ENCODE peak calls at places on chromosomes 11 and 22, in seven cellular contexts. G is mesenchymal stem cell, J is neuronal stem cell, P is H9, W is IMR-90, C is H1, Q is trophoblast cell. B is an unnamed sample.

GRCh38 chr11:115580927-115581680 is 76.9 kb upstream of the CADM1 start:
- DNase-seq in G (no peak), J (no peak), P (no peak), W (no peak), C (no peak), Q (no peak), B (peak)

GRCh38 chr11:75626692-75627536 is 41.9 kb downstream of the MAP6 start:
- DNase-seq in G (peak), J (no peak), P (no peak), W (peak), C (no peak), Q (no peak), B (no peak)

GRCh38 chr11:61041755-61042518 is 60.4 kb upstream of the CD5 start:
- DNase-seq in G (no peak), J (peak), P (peak), W (no peak), C (no peak), Q (no peak), B (peak)

GRCh38 chr11:92286718-92287117 is 62.1 kb downstream of the FAT3 start:
- DNase-seq in G (no peak), J (no peak), P (no peak), W (no peak), C (no peak), Q (no peak), B (peak)

GRCh38 chr22:36641902-36642640 is 61.5 kb downstream of the CACNG2 start:
- DNase-seq in G (peak), J (no peak), P (no peak), W (peak), C (no peak), Q (no peak), B (peak)

GRCh38 chr11:59262419-59262818 is 49.7 kb upstream of the MPEG1 start:
- DNase-seq in G (no peak), J (no peak), P (no peak), W (no peak), C (no peak), Q (no peak), B (no peak)

GRCh38 chr11:103733889-103734288 is 302.6 kb upstream of the DDI1 start:
- DNase-seq in G (no peak), J (no peak), P (no peak), W (no peak), C (no peak), Q (no peak), B (no peak)

GRCh38 chr22:21942407-21942895 is 10.2 kb downstream of the PPM1F start:
- DNase-seq in G (peak), J (no peak), P (no peak), W (peak), C (no peak), Q (peak), B (no peak)

GRCh38 chr11:102186836-102187235 is 76.6 kb downstream of the YAP1 start:
- DNase-seq in G (peak), J (peak), P (no peak), W (no peak), C (no peak), Q (no peak), B (no peak)

GRCh38 chr11:77775941-77776340 is 44.6 kb downstream of the RSF1 start:
- DNase-seq in G (no peak), J (no peak), P (no peak), W (no peak), C (no peak), Q (no peak), B (no peak)

GRCh38 chr11:132177106-132177505 is 806.7 kb downstream of the NTM start:
- DNase-seq in G (peak), J (peak), P (no peak), W (peak), C (no peak), Q (no peak), B (peak)

GRCh38 chr22:50733521-50734342 is 4.3 kb upstream of the ACR start:
- DNase-seq in G (peak), J (no peak), P (no peak), W (peak), C (peak), Q (no peak), B (no peak)

GRCh38 chr11:45204761-45205160 is 58.3 kb downstream of the PRDM11 start:
- DNase-seq in G (no peak), J (no peak), P (peak), W (no peak), C (no peak), Q (no peak), B (peak)

GRCh38 chr22:30866216-30866615 is 102.4 kb downstream of the MORC2 start:
- DNase-seq in G (no peak), J (no peak), P (no peak), W (no peak), C (no peak), Q (no peak), B (no peak)

GRCh38 chr11:123561046-123561781 is 93.2 kb downstream of the SCN3B start:
- DNase-seq in G (no peak), J (no peak), P (peak), W (peak), C (no peak), Q (no peak), B (peak)

GRCh38 chr11:94525933-94526332 is 13.7 kb downstream of the C11orf97 start:
- DNase-seq in G (no peak), J (peak), P (no peak), W (peak), C (no peak), Q (no peak), B (no peak)

GRCh38 chr11:117354550-117354949 is 26.9 kb downstream of the CEP164 start:
- DNase-seq in G (no peak), J (no peak), P (no peak), W (no peak), C (no peak), Q (no peak), B (no peak)

GRCh38 chr11:9091044-9091936 is at the start of gene SCUBE2:
- DNase-seq in G (no peak), J (no peak), P (peak), W (no peak), C (peak), Q (no peak), B (no peak)

GRCh38 chr22:33557836-33558235 is 362.4 kb downstream of the LARGE1 start:
- DNase-seq in G (no peak), J (no peak), P (no peak), W (no peak), C (no peak), Q (no peak), B (no peak)

GRCh38 chr22:33555814-33556522 is 364.3 kb downstream of the LARGE1 start:
- DNase-seq in G (no peak), J (no peak), P (no peak), W (no peak), C (no peak), Q (no peak), B (no peak)

GRCh38 chr22:33553493-33553892 is 366.8 kb downstream of the LARGE1 start:
- DNase-seq in G (no peak), J (no peak), P (no peak), W (no peak), C (no peak), Q (no peak), B (no peak)
- H3K4ac ChIP-seq in G (no peak), J (no peak), P (no peak), W (no peak), C (no peak), Q (no peak), B (no peak)

DNA sequence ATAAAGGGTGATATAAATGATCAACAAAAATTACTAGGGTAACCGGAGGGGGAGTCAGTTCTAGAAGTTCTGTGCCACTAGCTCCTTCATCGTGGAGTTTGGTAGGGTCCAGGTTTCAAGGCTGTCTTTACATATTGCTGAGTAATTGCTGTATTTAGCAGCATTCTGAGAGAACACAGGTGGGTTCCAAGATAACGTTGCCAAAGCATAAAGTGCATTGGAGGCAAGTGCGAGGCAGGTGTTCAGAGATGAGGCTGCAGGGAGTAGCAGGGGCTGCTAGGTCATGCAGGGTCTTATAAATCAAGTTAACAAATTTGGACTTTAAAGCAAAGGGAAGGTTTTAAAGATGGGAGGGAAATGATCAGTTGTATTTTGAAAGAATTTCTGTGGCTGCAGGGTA is 17.8 kb downstream of the SGSM3 start:
- DNase-seq in G (no peak), J (no peak), P (no peak), W (no peak), C (no peak), Q (no peak), B (no peak)
- H3K4ac ChIP-seq in G (no peak), J (no peak), P (no peak), W (no peak), C (no peak), Q (no peak), B (no peak)

GRCh38 chr11:118789501-118790356 is 1.2 kb downstream of the DDX6 start:
- DNase-seq in G (peak), J (peak), P (no peak), W (no peak), C (peak), Q (no peak), B (peak)

GRCh38 chr11:118791961-118792578 is 1.1 kb upstream of the DDX6 start:
- DNase-seq in G (no peak), J (peak), P (peak), W (no peak), C (peak), Q (peak), B (peak)

GRCh38 chr11:118792642-118793124 is 1.7 kb upstream of the DDX6 start:
- DNase-seq in G (peak), J (peak), P (peak), W (peak), C (peak), Q (peak), B (peak)

GRCh38 chr11:118791015-118791960 is at the start of gene DDX6:
- DNase-seq in G (peak), J (peak), P (peak), W (peak), C (peak), Q (peak), B (peak)

DNA sequence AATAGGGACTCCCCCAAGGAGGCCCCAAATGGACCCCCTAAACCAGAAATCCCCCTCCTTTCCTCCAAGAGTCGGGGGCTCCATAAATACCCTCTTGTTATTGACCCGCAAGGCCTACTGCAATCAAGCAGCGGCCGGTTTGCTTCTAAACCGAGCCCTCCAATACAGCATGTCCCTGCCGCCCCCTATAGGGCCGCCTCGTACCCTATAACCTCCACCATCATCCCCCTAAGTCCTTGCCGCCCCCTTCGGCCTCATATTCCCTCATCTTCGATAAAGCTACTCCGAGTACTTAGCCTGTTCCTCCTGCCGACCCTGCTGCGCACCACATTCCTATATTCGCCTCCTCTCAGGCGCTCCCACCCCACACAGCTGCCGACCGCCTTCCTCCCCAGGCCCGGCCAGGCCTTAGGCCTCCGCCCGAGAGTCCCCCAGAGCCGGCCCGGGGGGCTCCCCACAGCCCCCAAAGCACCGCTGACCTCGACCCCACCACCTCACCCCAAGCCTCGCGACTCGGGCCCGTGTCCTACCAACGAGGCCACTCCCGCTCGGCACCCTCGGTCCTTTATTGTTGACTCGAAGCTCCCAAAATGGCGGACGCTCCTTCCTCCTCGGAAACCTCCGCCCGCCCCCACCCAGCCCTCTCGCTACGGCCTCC is 478 bp downstream of the DDX6 start:
- DNase-seq in G (peak), J (peak), P (peak), W (peak), C (peak), Q (no peak), B (peak)
- H3K4ac ChIP-seq in G (peak), J (peak), P (peak), W (peak), C (peak), Q (peak), B (peak)

GRCh38 chr11:11910541-11910940 is 68.8 kb downstream of the USP47 start:
- DNase-seq in G (no peak), J (no peak), P (no peak), W (no peak), C (no peak), Q (no peak), B (no peak)

GRCh38 chr11:11909727-11910126 is 68.0 kb downstream of the USP47 start:
- DNase-seq in G (peak), J (no peak), P (no peak), W (peak), C (no peak), Q (no peak), B (no peak)

GRCh38 chr11:11913395-11913794 is 71.6 kb downstream of the USP47 start:
- DNase-seq in G (no peak), J (no peak), P (no peak), W (no peak), C (no peak), Q (no peak), B (no peak)

GRCh38 chr11:11916981-11917399 is 75.2 kb downstream of the USP47 start:
- DNase-seq in G (no peak), J (no peak), P (no peak), W (peak), C (no peak), Q (no peak), B (peak)

DNA sequence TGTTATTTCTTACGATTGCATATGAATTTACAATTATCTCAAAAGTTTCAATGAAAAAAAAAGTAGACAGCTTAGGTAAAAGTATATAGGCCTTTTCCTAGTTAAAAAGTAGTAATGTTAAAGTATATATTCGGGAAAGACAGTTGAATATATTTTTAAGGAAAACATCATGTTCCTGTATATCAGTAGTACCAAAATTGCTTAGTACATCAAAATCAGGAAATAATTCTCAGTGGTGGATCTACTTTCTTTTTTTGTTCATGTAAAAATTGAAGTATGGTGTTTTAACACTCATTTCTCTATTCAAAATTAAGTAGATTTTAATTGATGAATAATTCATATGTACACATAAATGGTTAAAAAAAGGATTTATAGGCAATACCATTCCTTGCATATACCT is 73.9 kb downstream of the USP47 start:
- DNase-seq in G (no peak), J (no peak), P (no peak), W (no peak), C (no peak), Q (no peak), B (no peak)
- H3K4ac ChIP-seq in G (no peak), J (no peak), P (no peak), W (no peak), C (no peak), Q (no peak), B (no peak)

DNA sequence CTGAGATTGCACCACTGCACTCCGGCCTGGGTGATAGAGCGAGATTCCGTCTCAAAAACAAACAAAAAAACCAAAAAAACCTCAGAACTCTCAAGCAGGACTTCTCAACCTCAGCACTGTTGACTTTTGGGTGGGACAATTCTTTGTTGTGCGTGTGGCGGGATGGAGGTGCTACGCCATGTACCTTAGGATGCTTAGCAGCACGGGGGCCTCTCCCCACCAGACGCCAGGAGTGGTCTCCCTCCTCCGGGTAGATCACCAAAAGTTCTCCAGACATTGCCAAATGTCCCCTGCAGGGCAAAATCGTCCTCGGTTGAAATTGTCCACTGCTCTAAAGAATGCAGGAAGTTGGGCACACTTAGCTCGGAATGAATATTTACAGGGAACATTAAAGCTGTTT is 26.9 kb upstream of the ATXN10 start:
- DNase-seq in G (no peak), J (no peak), P (no peak), W (no peak), C (no peak), Q (no peak), B (no peak)
- H3K4ac ChIP-seq in G (no peak), J (no peak), P (no peak), W (no peak), C (no peak), Q (no peak), B (no peak)

DNA sequence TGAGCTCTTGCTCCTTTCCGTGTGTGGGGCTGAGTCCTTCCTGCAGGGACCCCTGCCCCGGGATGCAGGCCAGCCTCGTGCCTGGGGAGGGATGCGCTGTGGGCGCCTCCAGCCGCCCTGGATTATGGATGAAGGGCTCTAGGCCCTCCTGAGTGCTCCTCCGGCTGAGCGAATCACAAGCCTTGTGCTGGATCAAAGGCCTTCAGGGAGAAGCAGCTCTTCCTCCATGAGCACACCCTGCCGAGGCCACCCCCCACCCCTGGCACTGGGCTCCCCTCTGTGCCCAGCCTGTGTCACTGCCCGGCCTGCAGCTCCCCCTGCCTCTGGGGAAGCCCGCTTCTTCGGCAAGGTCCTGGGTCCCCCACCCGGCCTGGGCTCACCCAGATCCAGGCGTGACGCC is 43.8 kb downstream of the BRSK2 start:
- DNase-seq in G (no peak), J (no peak), P (no peak), W (no peak), C (no peak), Q (no peak), B (no peak)
- H3K4ac ChIP-seq in G (no peak), J (no peak), P (no peak), W (no peak), C (no peak), Q (no peak), B (no peak)

DNA sequence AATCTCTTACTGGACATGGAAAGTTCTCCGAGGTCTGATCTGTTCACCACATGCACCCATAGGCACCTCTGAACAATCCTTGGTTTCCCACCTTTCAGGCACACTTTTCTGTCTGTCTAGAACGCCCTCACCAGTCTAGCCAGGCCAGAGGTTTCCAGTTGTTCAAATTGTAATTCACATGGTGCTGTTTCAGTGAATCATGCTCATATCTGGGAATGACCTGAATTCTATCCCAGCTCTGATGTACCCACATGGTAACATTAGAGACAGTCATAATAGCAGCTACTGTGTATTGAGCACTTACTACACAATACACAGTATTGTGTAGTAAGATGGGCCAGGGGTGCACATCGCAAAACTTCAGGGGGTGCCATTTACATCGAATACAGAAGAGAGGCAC is 138.2 kb downstream of the COMMD9 start:
- DNase-seq in G (no peak), J (no peak), P (no peak), W (peak), C (no peak), Q (peak), B (no peak)
- H3K4ac ChIP-seq in G (no peak), J (no peak), P (no peak), W (peak), C (no peak), Q (peak), B (peak)

GRCh38 chr22:28345304-28345703 is 334.3 kb downstream of the TTC28 start:
- DNase-seq in G (no peak), J (no peak), P (no peak), W (no peak), C (no peak), Q (no peak), B (peak)

GRCh38 chr22:28344893-28345292 is 334.7 kb downstream of the TTC28 start:
- DNase-seq in G (no peak), J (no peak), P (no peak), W (peak), C (no peak), Q (no peak), B (no peak)

GRCh38 chr22:28346308-28346707 is 333.3 kb downstream of the TTC28 start:
- DNase-seq in G (no peak), J (no peak), P (no peak), W (no peak), C (no peak), Q (no peak), B (no peak)

GRCh38 chr22:28341001-28341400 is 338.6 kb downstream of the TTC28 start:
- DNase-seq in G (no peak), J (no peak), P (no peak), W (peak), C (no peak), Q (no peak), B (no peak)
- H3K4ac ChIP-seq in G (no peak), J (no peak), P (no peak), W (no peak), C (no peak), Q (no peak), B (no peak)